ENCODE peak calls at places on chromosome 9, in four cellular contexts. K, C, V and O are unnamed samples.

GRCh38 chr9:133730994-133731715 is 7.0 kb downstream of the SARDH start:
- DNase-seq in K (no peak), C (no peak), V (no peak), O (no peak)

GRCh38 chr9:128895556-128895955 is 13.6 kb downstream of the LRRC8A start:
- DNase-seq in C (no peak), K (no peak), V (no peak), O (no peak)

GRCh38 chr9:74942801-74943200 is 9.9 kb downstream of the C9orf40 start:
- DNase-seq in K (no peak), V (no peak), C (no peak), O (no peak)

GRCh38 chr9:4152876-4153275 is 147.0 kb downstream of the GLIS3 start:
- DNase-seq in V (no peak), K (no peak), C (no peak), O (no peak)

GRCh38 chr9:132409828-132410528 is at the start of gene CFAP77:
- DNase-seq in K (no peak), C (peak), V (peak), O (peak)

GRCh38 chr9:86924206-86924605 is 23.1 kb downstream of the GAS1 start:
- DNase-seq in K (no peak), C (no peak), V (no peak), O (no peak)

GRCh38 chr9:29332789-29333188 is 1759.5 kb upstream of the C9orf72 start:
- DNase-seq in C (no peak), K (no peak), V (no peak), O (no peak)

GRCh38 chr9:4890929-4891328 is 94.1 kb upstream of the JAK2 start:
- DNase-seq in K (no peak), V (no peak), C (no peak), O (no peak)

GRCh38 chr9:69985971-69986370 is 57.7 kb upstream of the MAMDC2 start:
- DNase-seq in V (no peak), K (no peak), C (no peak), O (no peak)

GRCh38 chr9:127980056-127980705 is 608 bp downstream of the EEIG1 start:
- DNase-seq in C (peak), V (peak), K (no peak), O (no peak)

GRCh38 chr9:17719053-17719452 is 140.2 kb downstream of the SH3GL2 start:
- DNase-seq in C (no peak), K (no peak), V (no peak), O (no peak)

GRCh38 chr9:134963546-134963945 is 45.8 kb upstream of the FCN1 start:
- DNase-seq in C (no peak), V (no peak), K (no peak), O (no peak)

GRCh38 chr9:134961331-134962064 is 43.8 kb upstream of the FCN1 start:
- DNase-seq in V (no peak), C (no peak), K (no peak), O (no peak)

GRCh38 chr9:134960701-134961181 is 43.0 kb upstream of the FCN1 start:
- DNase-seq in K (no peak), V (no peak), C (no peak), O (no peak)

GRCh38 chr9:134962998-134963364 is 45.3 kb upstream of the FCN1 start:
- DNase-seq in K (no peak), C (no peak), V (no peak), O (no peak)

DNA sequence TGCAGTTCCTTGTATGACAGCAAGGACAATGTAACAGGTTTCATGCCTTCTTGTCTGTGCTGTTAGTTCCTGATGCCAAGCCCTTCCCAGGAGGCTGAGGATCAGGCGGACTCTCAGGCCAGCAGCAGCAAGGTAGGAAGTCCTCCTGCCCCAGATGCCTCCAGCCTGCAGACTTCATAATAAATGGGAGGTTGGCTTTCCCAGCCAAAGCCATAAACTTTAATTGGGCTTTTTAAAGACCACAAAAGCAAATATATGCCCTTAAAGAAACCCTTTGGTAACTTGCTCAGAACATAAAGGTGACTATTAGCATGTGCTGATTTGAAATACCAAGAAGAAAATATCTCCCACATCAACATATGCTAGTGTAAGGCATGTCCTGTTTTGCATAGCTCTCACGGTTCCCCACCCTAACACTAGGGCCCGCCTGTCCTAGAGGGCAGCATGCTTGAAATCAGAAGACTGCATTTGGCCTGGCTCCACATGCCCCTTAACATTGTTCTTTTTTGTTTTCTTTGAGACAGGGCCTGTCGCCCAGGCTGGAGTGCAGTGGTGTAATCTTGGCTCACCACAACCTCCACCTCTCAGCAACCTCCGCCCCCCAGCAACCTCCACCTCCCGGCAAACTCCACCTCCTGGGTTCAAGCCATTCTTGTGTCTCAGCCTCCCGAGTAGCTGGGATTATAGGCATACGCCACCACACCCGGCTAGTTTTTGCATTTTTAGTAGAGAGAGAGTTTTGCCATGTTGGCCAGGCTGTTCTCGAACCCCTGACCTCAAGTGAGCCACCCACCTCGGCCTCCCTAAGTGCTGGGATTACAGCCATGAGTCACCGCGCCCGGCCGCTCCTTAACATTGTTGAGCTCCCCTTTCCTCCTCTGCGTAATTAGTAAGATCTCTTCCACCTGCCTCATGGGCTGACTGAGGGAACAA is 44.6 kb upstream of the FCN1 start:
- DNase-seq in K (no peak), C (no peak), V (no peak), O (no peak)
- TF ChIP-seq POLR2AphosphoS5 in K (no peak), C (no peak), V (no peak), O (no peak)

GRCh38 chr9:114035221-114035844 is 42.8 kb downstream of the AMBP start:
- DNase-seq in K (no peak), C (no peak), V (no peak), O (no peak)
- TF ChIP-seq GABPA in K (no peak), C (no peak), V (no peak), O (no peak)

GRCh38 chr9:137304383-137305059 is 2.5 kb upstream of the NRARP start:
- DNase-seq in C (peak), K (no peak), V (no peak), O (no peak)
- TF ChIP-seq ZBTB33 in C (no peak), K (no peak), V (no peak), O (no peak)

GRCh38 chr9:105065119-105066088 is 137.4 kb upstream of the ABCA1 start:
- DNase-seq in V (no peak), K (no peak), C (no peak), O (peak)

GRCh38 chr9:105063665-105064247 is 135.8 kb upstream of the ABCA1 start:
- DNase-seq in V (no peak), C (no peak), K (no peak), O (peak)

GRCh38 chr9:105062222-105062850 is 134.4 kb upstream of the ABCA1 start:
- DNase-seq in V (no peak), K (no peak), C (no peak), O (no peak)

GRCh38 chr9:105066265-105066865 is 138.4 kb upstream of the ABCA1 start:
- DNase-seq in V (no peak), C (no peak), K (no peak), O (no peak)

DNA sequence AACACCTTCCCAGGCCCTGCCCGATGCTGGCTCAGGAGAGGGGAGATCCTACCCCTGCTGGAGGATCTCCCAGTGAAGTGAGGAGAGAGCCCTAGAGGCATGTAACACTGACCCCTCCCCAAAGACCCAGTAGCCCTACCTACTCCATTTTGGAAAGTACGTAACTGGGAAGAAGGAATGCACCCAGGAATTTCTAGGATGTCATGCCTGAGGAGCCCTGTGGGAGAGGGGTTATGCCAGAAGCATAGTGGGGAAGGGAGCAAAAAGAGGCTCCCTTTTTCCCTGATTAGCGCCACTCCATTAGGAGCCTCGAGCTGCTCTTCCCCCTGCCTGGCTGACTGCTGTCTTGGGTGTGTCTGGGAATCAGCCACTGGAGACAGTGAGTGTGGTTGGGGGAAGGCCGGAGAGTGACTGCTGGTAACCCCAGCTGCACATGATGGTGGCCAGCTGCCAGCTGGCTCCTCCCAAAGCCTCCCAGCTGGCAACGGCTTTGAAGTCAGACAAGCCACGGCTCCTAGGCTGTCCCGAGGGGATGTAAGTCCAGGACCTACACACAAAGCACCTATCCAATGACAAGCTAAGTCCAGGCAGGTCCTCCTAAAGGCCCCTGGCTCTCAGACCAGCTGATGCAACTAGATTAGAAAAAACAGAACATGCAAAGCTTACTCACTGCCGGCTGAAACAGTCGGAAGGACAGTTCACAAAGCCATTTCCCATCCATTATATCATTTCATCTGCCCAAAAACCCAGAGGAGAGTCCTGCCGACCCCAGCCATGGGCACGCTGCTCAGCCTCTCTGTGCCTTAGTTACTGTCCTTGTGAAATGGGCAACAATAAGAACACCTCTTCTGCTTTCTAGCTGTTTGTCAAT is 136.5 kb upstream of the ABCA1 start:
- DNase-seq in C (peak), K (no peak), V (no peak), O (peak)
- TF ChIP-seq POLR2AphosphoS5 in C (peak), K (no peak), V (no peak), O (no peak)